ENCODE peak calls at places on chromosomes 13 and 19, in seven cellular contexts. U, N, X, J, W, M and R are unnamed samples.
A peak's percentile ranks its signal among the peaks of the same experiment; 100 is the strongest.

GRCh38 chr13:45826741-45827140 is 24.8 kb downstream of the SIAH3 start:
- DNase-seq in U (no peak), N (no peak), X (no peak), J (no peak), W (no peak), M (no peak), R (no peak)

GRCh38 chr19:40543029-40543597 is 33.6 kb upstream of the SHKBP1 start:
- DNase-seq in U (no peak), N (no peak), X (no peak), J (no peak), W (no peak), M (no peak), R (no peak)

GRCh38 chr19:17103177-17103576 is 27.6 kb downstream of the MYO9B start:
- DNase-seq in U (peak; percentile 45), N (peak; percentile 75), X (peak; percentile 56), J (no peak), W (peak; percentile 74), M (peak; percentile 58), R (peak; percentile 74)

GRCh38 chr13:44870456-44870929 is 118.8 kb downstream of the NUFIP1 start:
- DNase-seq in U (no peak), N (no peak), X (no peak), J (no peak), W (no peak), M (no peak), R (no peak)

GRCh38 chr13:80235559-80236296 is 105.2 kb downstream of the SPRY2 start:
- DNase-seq in U (no peak), N (no peak), X (no peak), J (no peak), W (peak; percentile 40), M (peak; percentile 56), R (no peak)

GRCh38 chr19:58328999-58329398 is 2.2 kb downstream of the ZSCAN22 start:
- DNase-seq in U (no peak), N (peak; percentile 77), X (peak; percentile 27), J (peak; percentile 47), W (no peak), M (no peak), R (peak; percentile 81)

GRCh38 chr13:111518161-111518791 is 197.8 kb downstream of the TEX29 start:
- DNase-seq in U (no peak), N (peak; percentile 57), X (no peak), J (no peak), W (peak; percentile 9), M (no peak), R (peak; percentile 21)

GRCh38 chr13:107392205-107392604 is 823.1 kb downstream of the LIG4 start:
- DNase-seq in U (no peak), N (no peak), X (no peak), J (no peak), W (peak; percentile 32), M (peak; percentile 34), R (no peak)

GRCh38 chr13:77345150-77345780 is 18.4 kb upstream of the MYCBP2 start:
- DNase-seq in U (no peak), N (no peak), X (no peak), J (no peak), W (peak; percentile 71), M (no peak), R (no peak)

GRCh38 chr19:1516395-1516753 is 3.6 kb upstream of the ADAMTSL5 start:
- DNase-seq in U (no peak), N (no peak), X (no peak), J (no peak), W (no peak), M (no peak), R (peak; percentile 28)

GRCh38 chr13:97114696-97115095 is 107.4 kb upstream of the MBNL2 start:
- DNase-seq in U (no peak), N (no peak), X (no peak), J (no peak), W (no peak), M (peak; percentile 11), R (no peak)

GRCh38 chr13:112877066-112877465 is 91.9 kb upstream of the MCF2L start:
- DNase-seq in U (no peak), N (no peak), X (no peak), J (no peak), W (no peak), M (no peak), R (no peak)

GRCh38 chr19:44847144-44848035 is 1.3 kb downstream of the NECTIN2 start:
- DNase-seq in U (peak; percentile 58), N (peak; percentile 81), X (no peak), J (peak; percentile 43), W (peak; percentile 58), M (peak; percentile 92), R (peak; percentile 76)

GRCh38 chr19:56108447-56109195 is 12.5 kb downstream of the ZNF787 start:
- DNase-seq in U (peak; percentile 12), N (no peak), X (no peak), J (no peak), W (no peak), M (no peak), R (no peak)

GRCh38 chr19:58582985-58583384 is 9.8 kb upstream of the MZF1 start:
- DNase-seq in U (no peak), N (peak; percentile 17), X (no peak), J (no peak), W (no peak), M (no peak), R (no peak)

GRCh38 chr13:72651196-72651595 is 76.2 kb downstream of the MZT1 start:
- DNase-seq in U (no peak), N (no peak), X (no peak), J (peak; percentile 23), W (no peak), M (no peak), R (peak; percentile 29)

GRCh38 chr19:51687791-51688664 is 5.1 kb upstream of the SPACA6 start:
- DNase-seq in U (peak; percentile 44), N (peak; percentile 80), X (no peak), J (no peak), W (peak; percentile 81), M (peak; percentile 88), R (peak; percentile 90)

GRCh38 chr13:41700790-41701310 is 243.5 kb downstream of the RGCC start:
- DNase-seq in U (peak; percentile 66), N (no peak), X (no peak), J (no peak), W (no peak), M (peak; percentile 18), R (no peak)

GRCh38 chr13:77584111-77584510 is 48.6 kb downstream of the SCEL start:
- DNase-seq in U (no peak), N (no peak), X (no peak), J (no peak), W (no peak), M (no peak), R (no peak)

GRCh38 chr19:16447015-16447384 is 24.8 kb downstream of the EPS15L1 start:
- DNase-seq in U (peak; percentile 91), N (no peak), X (no peak), J (no peak), W (peak; percentile 97), M (peak; percentile 88), R (no peak)

GRCh38 chr13:33262069-33262487 is 23.5 kb downstream of the STARD13 start:
- DNase-seq in U (peak; percentile 70), N (peak; percentile 66), X (no peak), J (no peak), W (peak; percentile 59), M (no peak), R (peak; percentile 83)

GRCh38 chr19:30778961-30779690 is 406.9 kb downstream of the ZNF536 start:
- DNase-seq in U (no peak), N (no peak), X (no peak), J (no peak), W (no peak), M (no peak), R (no peak)
- H3K23ac ChIP-seq in U (no peak overlapping the region), N (no peak overlapping the region), X (no peak overlapping the region), J (no peak overlapping the region), W (no peak overlapping the region), M (no peak overlapping the region), R (no peak overlapping the region)

GRCh38 chr13:48533986-48534600 is 1.2 kb upstream of the RCBTB2 start:
- DNase-seq in U (no peak), N (no peak), X (no peak), J (no peak), W (no peak), M (no peak), R (peak; percentile 82)

GRCh38 chr13:48533207-48533499 is 273 bp upstream of the RCBTB2 start:
- DNase-seq in U (no peak), N (no peak), X (no peak), J (no peak), W (no peak), M (no peak), R (no peak)

GRCh38 chr13:48531416-48532145 is 1.3 kb downstream of the RCBTB2 start:
- DNase-seq in U (no peak), N (no peak), X (no peak), J (no peak), W (no peak), M (no peak), R (peak; percentile 27)

GRCh38 chr13:48532146-48532472 is 771 bp downstream of the RCBTB2 start:
- DNase-seq in U (peak; percentile 52), N (no peak), X (no peak), J (no peak), W (peak; percentile 33), M (no peak), R (no peak)

GRCh38 chr13:48532473-48533206 is at the start of gene RCBTB2:
- DNase-seq in U (peak; percentile 96), N (peak; percentile 99), X (peak; percentile 97), J (peak; percentile 97), W (peak; percentile 100), M (peak; percentile 97), R (peak; percentile 99)
- H3K27ac ChIP-seq in U (peak within 1 kb of the TSS; percentile 96), N (no peak within 1 kb of the TSS), X (peak within 1 kb of the TSS; percentile 87), J (peak within 1 kb of the TSS; percentile 96), W (peak within 1 kb of the TSS; percentile 71), M (peak within 1 kb of the TSS; percentile 74), R (peak within 1 kb of the TSS; percentile 89)

DNA sequence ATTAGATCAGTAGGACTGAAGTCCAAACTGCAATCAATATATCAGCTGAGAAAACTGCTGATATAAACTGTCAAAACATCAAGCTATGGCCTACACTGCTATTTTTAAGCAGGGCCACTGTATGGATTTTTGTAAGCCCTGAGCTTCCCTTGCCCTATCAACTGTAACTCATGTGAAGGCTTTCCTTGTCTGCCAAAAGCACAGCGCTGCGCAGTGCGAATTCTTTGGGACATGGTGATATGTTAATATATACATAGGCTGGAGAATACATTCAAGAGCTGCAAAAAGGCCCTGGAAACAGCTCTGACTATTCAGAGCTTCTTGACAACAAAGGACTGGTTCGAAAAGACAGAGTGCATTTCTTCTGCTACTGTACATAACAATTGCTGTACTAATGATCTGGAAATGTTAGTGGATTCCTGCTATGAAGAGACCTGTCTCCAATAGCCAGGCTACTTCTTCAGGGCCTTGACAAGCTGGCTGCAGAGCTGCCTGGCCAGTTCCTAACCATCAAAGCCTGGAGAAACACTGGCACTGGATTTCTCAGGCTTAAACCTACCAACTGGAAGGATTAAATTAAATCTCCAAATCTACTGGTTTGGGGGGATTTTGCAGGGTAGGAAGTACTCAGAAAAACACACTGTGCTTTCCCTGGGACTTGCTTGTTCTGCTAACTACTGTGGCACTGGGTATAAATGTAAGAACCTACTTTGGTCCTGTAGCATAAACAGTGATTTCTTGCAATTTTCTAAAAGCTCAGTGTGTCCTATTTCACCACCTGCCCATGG is 246.9 kb downstream of the DNAJC15 start:
- DNase-seq in U (peak; percentile 34), N (no peak), X (no peak), J (no peak), W (no peak), M (peak; percentile 37), R (no peak)
- H2AK5ac ChIP-seq in U (peak overlapping the region; percentile 46), N (no peak overlapping the region), X (no peak overlapping the region), J (no peak overlapping the region), W (no peak overlapping the region), M (peak overlapping the region; percentile 31), R (no peak overlapping the region)

DNA sequence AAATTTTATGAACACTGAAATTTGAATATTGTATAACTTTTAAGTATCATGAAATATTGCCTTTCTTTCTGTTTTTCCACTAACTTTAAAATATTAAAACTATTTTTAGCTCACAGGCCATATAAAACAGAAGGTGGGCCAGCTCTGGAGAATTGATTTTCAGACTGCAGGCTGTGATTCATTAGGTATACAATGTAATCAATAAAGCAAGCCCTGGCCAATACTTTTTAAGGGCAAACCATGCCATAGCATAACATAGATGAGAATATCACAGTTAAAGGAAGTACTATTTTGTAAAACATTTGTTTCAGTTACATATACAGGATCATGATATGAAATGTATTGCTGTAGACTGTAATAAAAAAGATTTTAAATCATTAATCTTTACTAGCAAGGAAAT is 197.6 kb downstream of the MAB21L1 start:
- DNase-seq in U (no peak), N (no peak), X (no peak), J (no peak), W (no peak), M (no peak), R (no peak)
- H3K23ac ChIP-seq in U (no peak overlapping the region), N (no peak overlapping the region), X (no peak overlapping the region), J (no peak overlapping the region), W (no peak overlapping the region), M (no peak overlapping the region), R (no peak overlapping the region)